ENCODE peak calls at places on chromosomes 2 and 18, in five cellular contexts. J, P, M, R and D are unnamed samples.

GRCh38 chr2:85177031-85177824 is 44.0 kb downstream of the TCF7L1 start:
- DNase-seq in J (no peak), P (no peak), M (no peak), R (no peak), D (no peak)

GRCh38 chr2:163613155-163613554 is 122.7 kb downstream of the FIGN start:
- DNase-seq in J (no peak), P (no peak), M (no peak), R (no peak), D (no peak)

GRCh38 chr2:30984141-30984540 is 154.1 kb downstream of the GALNT14 start:
- DNase-seq in J (no peak), P (no peak), M (no peak), R (no peak), D (no peak)

GRCh38 chr2:110946892-110947291 is 173.8 kb upstream of the BCL2L11 start:
- DNase-seq in J (peak), P (no peak), M (no peak), R (no peak), D (no peak)

GRCh38 chr2:138247302-138247701 is 254.3 kb upstream of the SPOPL start:
- DNase-seq in J (no peak), P (no peak), M (no peak), R (no peak), D (no peak)

GRCh38 chr18:46574000-46574739 is 82.8 kb downstream of the LOXHD1 start:
- DNase-seq in J (peak), P (no peak), M (no peak), R (no peak), D (no peak)

GRCh38 chr18:2903006-2903405 is 56.2 kb downstream of the EMILIN2 start:
- DNase-seq in J (peak), P (peak), M (no peak), R (peak), D (no peak)

GRCh38 chr2:38237311-38237710 is 139.8 kb downstream of the ATL2 start:
- DNase-seq in J (no peak), P (no peak), M (no peak), R (no peak), D (no peak)

GRCh38 chr2:222823183-222823915 is 37.5 kb upstream of the ACSL3 start:
- DNase-seq in J (no peak), P (peak), M (no peak), R (no peak), D (no peak)

GRCh38 chr2:1750270-1750934 is 6.1 kb upstream of the PXDN start:
- DNase-seq in J (no peak), P (no peak), M (no peak), R (no peak), D (no peak)

GRCh38 chr2:171319164-171319810 is 114.5 kb downstream of the METTL8 start:
- DNase-seq in J (no peak), P (peak), M (no peak), R (peak), D (no peak)

GRCh38 chr2:220985561-220985960 is 586.5 kb downstream of the EPHA4 start:
- DNase-seq in J (peak), P (no peak), M (no peak), R (no peak), D (no peak)

GRCh38 chr2:220987839-220988238 is 584.3 kb downstream of the EPHA4 start:
- DNase-seq in J (no peak), P (no peak), M (no peak), R (no peak), D (no peak)

GRCh38 chr2:220981926-220982325 is 590.2 kb downstream of the EPHA4 start:
- DNase-seq in J (no peak), P (no peak), M (no peak), R (no peak), D (no peak)
- TF ChIP-seq CTCF in J (no peak), P (no peak), M (no peak), R (no peak), D (no peak)

GRCh38 chr2:169280502-169280901 is 81.8 kb downstream of the LRP2 start:
- DNase-seq in J (no peak), P (no peak), M (no peak), R (no peak), D (no peak)

GRCh38 chr2:169272035-169272434 is 90.3 kb downstream of the LRP2 start:
- DNase-seq in J (no peak), P (no peak), M (no peak), R (no peak), D (no peak)

DNA sequence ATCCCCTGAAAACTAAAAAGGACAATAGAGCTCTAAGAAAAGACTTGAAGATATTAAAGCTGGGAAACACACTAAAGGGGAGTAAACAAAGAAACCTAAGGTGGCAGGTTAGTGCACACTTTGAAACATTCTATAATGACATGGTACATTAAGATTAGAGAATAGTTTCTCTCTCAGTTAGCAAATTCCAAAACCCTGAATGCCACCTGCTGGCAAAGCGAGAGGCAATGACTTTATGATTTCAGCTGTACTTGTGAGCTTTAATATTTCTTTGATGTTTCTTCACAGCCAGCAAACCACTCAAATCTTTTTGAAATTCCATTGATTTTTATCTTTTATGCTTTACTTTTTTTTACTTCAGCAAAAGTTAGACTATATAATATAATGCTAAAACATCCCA is 86.3 kb downstream of the LRP2 start:
- DNase-seq in J (peak), P (peak), M (no peak), R (no peak), D (no peak)
- TF ChIP-seq CTCF in J (no peak), P (no peak), M (peak), R (peak), D (peak)

DNA sequence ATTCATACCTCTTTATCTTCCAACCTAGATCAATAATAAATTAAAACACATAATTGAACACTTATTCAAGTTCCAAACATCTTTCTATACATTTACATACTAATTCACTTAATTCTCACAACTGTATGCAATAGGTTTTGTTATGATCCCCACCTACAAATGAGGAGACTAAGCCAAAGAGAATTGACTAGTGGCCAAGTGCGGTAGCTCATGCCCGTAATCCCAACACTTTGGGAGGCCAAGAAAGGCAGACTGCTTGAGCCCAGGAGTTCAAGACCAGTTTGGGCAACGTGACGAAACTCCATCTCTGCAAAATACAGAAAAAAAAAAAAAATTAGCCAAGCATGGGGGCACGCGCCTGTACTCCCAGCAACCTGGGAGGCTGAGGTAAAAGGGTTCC is 36.8 kb downstream of the KCNG3 start:
- DNase-seq in J (no peak), P (no peak), M (no peak), R (no peak), D (no peak)
- TF ChIP-seq CTCF in J (no peak), P (no peak), M (no peak), R (no peak), D (peak)

DNA sequence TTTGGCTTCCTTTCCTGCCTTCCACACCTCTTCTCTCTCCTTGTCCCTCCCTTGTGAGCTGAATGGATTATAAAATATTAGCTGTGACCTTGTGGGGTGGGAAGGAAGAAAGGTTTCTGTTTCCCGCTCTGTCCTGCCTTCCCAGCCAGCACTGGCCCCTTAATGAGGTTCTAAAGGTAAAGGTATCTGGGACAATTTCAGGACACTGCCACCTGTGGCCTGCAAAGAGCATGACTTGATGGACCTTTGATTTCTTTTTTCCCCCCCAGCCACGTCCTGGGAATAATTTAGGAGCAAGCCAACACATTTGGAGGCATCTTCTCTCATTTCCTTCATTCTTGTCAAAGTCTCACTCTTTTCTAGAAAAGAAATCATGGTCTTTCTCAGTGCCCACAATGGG is 246.7 kb upstream of the EPAS1 start:
- DNase-seq in J (no peak), P (no peak), M (no peak), R (no peak), D (no peak)
- TF ChIP-seq CTCF in J (no peak), P (no peak), M (no peak), R (no peak), D (peak)

GRCh38 chr2:36530178-36530982 is 67.6 kb downstream of the FEZ2 start:
- DNase-seq in J (no peak), P (peak), M (no peak), R (peak), D (no peak)

GRCh38 chr2:36534275-36534799 is 63.6 kb downstream of the FEZ2 start:
- DNase-seq in J (no peak), P (no peak), M (no peak), R (no peak), D (no peak)

GRCh38 chr2:36528761-36529392 is 69.1 kb downstream of the FEZ2 start:
- DNase-seq in J (no peak), P (no peak), M (no peak), R (no peak), D (no peak)

GRCh38 chr2:36528274-36528673 is 69.7 kb downstream of the FEZ2 start:
- DNase-seq in J (no peak), P (no peak), M (no peak), R (no peak), D (no peak)

GRCh38 chr2:36530983-36531354 is 67.0 kb downstream of the FEZ2 start:
- DNase-seq in J (no peak), P (no peak), M (no peak), R (peak), D (no peak)
- TF ChIP-seq CTCF in J (no peak), P (no peak), M (peak), R (peak), D (peak)